ENCODE peak calls at places on chromosomes 13 and 19, in nine cellular contexts. A, L, C, S, U, F, D, Y and M are unnamed samples.
A peak's percentile ranks its signal among the peaks of the same experiment; 100 is the strongest.

GRCh38 chr19:57512845-57513244 is 13.1 kb downstream of the ZNF773 start:
- DNase-seq in A (no peak), S (no peak), Y (peak; percentile 34), C (no peak), L (no peak), F (no peak), D (no peak), U (no peak), M (peak; percentile 60)

GRCh38 chr13:25945596-25945995 is 106.2 kb downstream of the SHISA2 start:
- DNase-seq in U (no peak), Y (no peak), D (no peak), C (no peak), S (no peak), A (no peak), F (no peak), L (peak; percentile 58), M (no peak)

GRCh38 chr19:36113895-36114762 is 546 bp downstream of the POLR2I start:
- DNase-seq in F (peak; percentile 42), A (peak; percentile 40), U (no peak), Y (peak; percentile 30), D (no peak), L (peak; percentile 34), C (peak; percentile 29), S (peak; percentile 55), M (peak; percentile 60)

GRCh38 chr13:22114630-22115311 is 443.9 kb downstream of the FGF9 start:
- DNase-seq in C (no peak), A (no peak), F (no peak), U (no peak), Y (peak; percentile 78), D (no peak), S (no peak), L (no peak), M (no peak)

GRCh38 chr19:16290692-16291091 is 33.9 kb upstream of the KLF2 start:
- DNase-seq in F (no peak), U (no peak), C (no peak), D (no peak), A (no peak), Y (no peak), S (no peak), L (no peak), M (no peak)

GRCh38 chr19:7902796-7903243 is 857 bp upstream of the MAP2K7 start:
- DNase-seq in F (peak; percentile 39), D (no peak), C (no peak), A (no peak), U (no peak), L (no peak), Y (no peak), S (no peak), M (no peak)

GRCh38 chr13:26926371-26926770 is 165.8 kb upstream of the GPR12 start:
- DNase-seq in L (no peak), C (no peak), D (no peak), F (no peak), U (no peak), A (no peak), Y (no peak), S (no peak), M (no peak)

GRCh38 chr19:55836340-55836739 is at the start of gene NLRP4:
- DNase-seq in F (no peak), S (peak; percentile 14), D (no peak), A (no peak), U (no peak), Y (no peak), C (no peak), L (no peak), M (no peak)

GRCh38 chr13:111508902-111509509 is 188.6 kb downstream of the TEX29 start:
- DNase-seq in F (no peak), A (peak; percentile 20), S (no peak), D (no peak), L (no peak), Y (no peak), C (no peak), U (peak; percentile 41), M (no peak)

GRCh38 chr19:55086730-55087541 is 11.3 kb downstream of the EPS8L1 start:
- DNase-seq in L (peak; percentile 68), S (no peak), D (peak; percentile 85), Y (peak; percentile 91), C (peak; percentile 70), U (peak; percentile 96), A (peak; percentile 82), F (peak; percentile 93), M (peak; percentile 49)

GRCh38 chr19:7852851-7853759 is 21.1 kb downstream of the PRR36 start:
- DNase-seq in A (peak; percentile 87), L (peak; percentile 95), F (peak; percentile 49), U (no peak), C (peak; percentile 95), D (peak; percentile 74), S (peak; percentile 96), Y (peak; percentile 41), M (peak; percentile 85)

GRCh38 chr13:73717632-73718031 is 416.6 kb downstream of the KLF12 start:
- DNase-seq in A (no peak), C (no peak), Y (peak; percentile 69), L (no peak), D (no peak), S (no peak), F (no peak), U (no peak), M (no peak)

GRCh38 chr13:101382086-101382485 is 34.2 kb downstream of the NALCN start:
- DNase-seq in D (no peak), F (no peak), Y (no peak), C (no peak), S (no peak), U (no peak), L (no peak), A (no peak), M (no peak)

GRCh38 chr13:32381539-32381938 is 46.4 kb downstream of the N4BP2L1 start:
- DNase-seq in F (no peak), Y (peak; percentile 37), L (peak; percentile 36), S (no peak), U (no peak), D (no peak), A (no peak), C (no peak), M (peak; percentile 59)

GRCh38 chr13:98483636-98484288 is 93.1 kb downstream of the STK24 start:
- DNase-seq in S (no peak), C (no peak), D (no peak), A (no peak), L (no peak), U (no peak), Y (peak; percentile 50), F (no peak), M (no peak)

GRCh38 chr19:55345818-55346724 is 6.4 kb downstream of the KMT5C start:
- DNase-seq in U (no peak), F (peak; percentile 67), D (no peak), L (no peak), Y (no peak), A (peak; percentile 51), C (no peak), S (peak; percentile 69), M (peak; percentile 89)

GRCh38 chr19:23758187-23759074 is at the start of gene ZNF681:
- DNase-seq in U (peak; percentile 95), D (peak; percentile 89), S (peak; percentile 82), L (peak; percentile 91), A (peak; percentile 87), C (peak; percentile 82), F (peak; percentile 85), Y (peak; percentile 83), M (peak; percentile 89)

GRCh38 chr13:75327132-75327505 is 154.8 kb downstream of the TBC1D4 start:
- DNase-seq in L (no peak), C (no peak), S (no peak), Y (no peak), U (no peak), A (no peak), D (no peak), F (no peak), M (no peak)

GRCh38 chr13:114118763-114119123 is 13.7 kb downstream of the RASA3 start:
- DNase-seq in F (no peak), C (peak; percentile 63), D (no peak), Y (peak; percentile 74), L (no peak), S (no peak), A (no peak), U (no peak), M (no peak)

GRCh38 chr19:46022431-46023310 is at the start of gene PGLYRP1:
- DNase-seq in F (no peak), S (no peak), D (no peak), U (peak; percentile 64), Y (no peak), C (no peak), A (no peak), L (no peak), M (no peak)

DNA sequence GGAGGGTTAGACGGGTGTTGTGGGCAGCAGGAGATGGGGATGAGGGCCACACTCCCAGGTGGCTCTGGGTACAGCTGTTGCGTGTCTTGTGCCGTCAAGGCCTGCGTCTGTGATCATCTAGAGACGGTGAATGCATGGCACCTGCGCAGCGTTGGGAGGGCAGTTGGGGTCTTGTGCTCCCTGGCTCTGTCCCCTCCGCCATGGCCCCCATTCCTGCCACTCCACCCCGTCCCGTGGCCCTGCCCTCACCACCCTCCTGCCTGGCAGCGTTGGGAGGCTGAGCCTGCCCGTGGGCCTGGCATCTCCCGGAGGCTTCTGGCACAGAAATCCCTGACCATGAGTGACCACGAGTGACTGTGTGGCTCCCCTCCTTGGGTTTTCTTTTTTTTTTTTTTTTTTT is 13.9 kb upstream of the TEKTIP1 start:
- DNase-seq in A (no peak), F (no peak), U (no peak), C (no peak), S (no peak), Y (no peak), L (no peak), D (no peak), M (no peak)
- TF ChIP-seq POLR2A in A (no peak), F (no peak), U (no peak), C (no peak), S (no peak), Y (no peak), L (no peak), D (no peak), M (no peak)

GRCh38 chr19:44636439-44637389 is 7.0 kb upstream of the PVR start:
- DNase-seq in C (no peak), U (no peak), S (no peak), F (no peak), D (no peak), Y (no peak), L (no peak), A (no peak), M (no peak)
- TF ChIP-seq POLR2A in C (no peak), U (no peak), S (no peak), F (no peak), D (no peak), Y (no peak), L (no peak), A (no peak), M (no peak)

GRCh38 chr19:21505459-21506393 is at the start of gene ZNF429:
- DNase-seq in Y (peak; percentile 92), A (peak; percentile 92), D (peak; percentile 90), L (peak; percentile 95), S (peak; percentile 84), U (peak; percentile 96), F (peak; percentile 91), C (peak; percentile 92), M (peak; percentile 89)
- TF ChIP-seq POLR2A in Y (peak; percentile 74), A (no peak), D (peak; percentile 70), L (peak; percentile 55), S (peak; percentile 93), U (no peak), F (peak; percentile 44), C (peak; percentile 70), M (peak; percentile 88)

DNA sequence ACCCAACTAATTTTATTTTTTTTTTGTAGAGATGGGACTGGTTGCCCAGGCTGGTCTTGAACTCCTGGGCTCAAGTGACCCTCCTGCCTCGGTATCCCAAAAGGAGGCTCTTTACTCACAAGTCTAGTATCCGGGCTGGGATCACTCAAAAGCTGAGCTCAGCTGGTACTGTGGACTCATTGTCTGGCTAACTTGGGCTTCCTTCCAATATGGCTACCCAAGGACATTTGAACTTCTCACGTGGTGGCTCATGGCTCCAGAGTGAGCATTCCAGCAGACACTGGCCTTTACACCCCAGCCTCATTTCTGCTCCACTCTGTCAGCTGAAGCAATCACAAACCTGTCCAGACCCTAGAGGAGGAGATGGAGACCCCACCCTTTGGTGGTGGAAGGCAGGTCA is 28.9 kb downstream of the HPN start:
- DNase-seq in L (no peak), F (no peak), C (no peak), A (no peak), U (no peak), Y (no peak), S (peak; percentile 38), D (no peak), M (no peak)
- TF ChIP-seq POLR2A in L (no peak), F (no peak), C (no peak), A (no peak), U (no peak), Y (no peak), S (no peak), D (no peak), M (no peak)